ENCODE peak calls at places on chromosomes 11 and 22, in four cellular contexts. Z, V, M and S are unnamed samples.

GRCh38 chr11:13972033-13972910 is 9.7 kb downstream of the SPON1 start:
- DNase-seq in Z (no peak), V (no peak), M (no peak), S (no peak)

GRCh38 chr11:120991830-120992686 is 31.8 kb upstream of the TBCEL start:
- DNase-seq in V (no peak), M (no peak), Z (no peak), S (no peak)

GRCh38 chr22:26360169-26360885 is 68.7 kb upstream of the ASPHD2 start:
- DNase-seq in M (peak), Z (peak), V (peak), S (no peak)

GRCh38 chr11:72263363-72263762 is 19.4 kb upstream of the PHOX2A start:
- DNase-seq in V (peak), Z (no peak), M (no peak), S (no peak)

GRCh38 chr11:37449146-37449545 is 851.1 kb upstream of the RAG2 start:
- DNase-seq in Z (peak), V (peak), M (no peak), S (no peak)

GRCh38 chr11:1237851-1238250 is 15.0 kb downstream of the MUC5B start:
- DNase-seq in M (no peak), V (no peak), Z (no peak), S (no peak)

GRCh38 chr11:106156290-106156937 is 79.0 kb downstream of the AASDHPPT start:
- DNase-seq in V (peak), M (no peak), Z (peak), S (no peak)

GRCh38 chr11:95799531-95799930 is 9.2 kb downstream of the CEP57 start:
- DNase-seq in M (no peak), V (no peak), Z (no peak), S (no peak)

GRCh38 chr22:17501679-17502285 is 61.5 kb upstream of the SLC25A18 start:
- DNase-seq in M (peak), Z (peak), V (peak), S (peak)

GRCh38 chr11:35303596-35304392 is 115.6 kb downstream of the SLC1A2 start:
- DNase-seq in M (peak), Z (no peak), V (no peak), S (peak)

GRCh38 chr11:130609121-130610035 is 160.9 kb downstream of the ADAMTS15 start:
- DNase-seq in M (peak), Z (no peak), V (no peak), S (no peak)

GRCh38 chr22:46150615-46151423 is 493 bp downstream of the PPARA start:
- DNase-seq in M (peak), Z (no peak), V (no peak), S (no peak)

GRCh38 chr11:48087974-48088681 is 107.8 kb downstream of the PTPRJ start:
- DNase-seq in M (peak), V (no peak), Z (no peak), S (no peak)

GRCh38 chr11:9953994-9954626 is 290.2 kb downstream of the SWAP70 start:
- DNase-seq in M (no peak), V (no peak), Z (no peak), S (no peak)

GRCh38 chr11:6438979-6439571 is 1.7 kb downstream of the HPX start:
- DNase-seq in M (peak), V (no peak), Z (peak), S (no peak)

GRCh38 chr11:45899448-45900174 is 7.5 kb downstream of the FREY1 start:
- DNase-seq in Z (peak), V (peak), M (peak), S (no peak)

GRCh38 chr22:47053865-47054185 is 291.4 kb downstream of the TBC1D22A start:
- DNase-seq in V (peak), M (no peak), Z (no peak), S (no peak)

GRCh38 chr22:38103641-38104040 is 6.8 kb downstream of the BAIAP2L2 start:
- DNase-seq in Z (no peak), V (no peak), M (no peak), S (no peak)

GRCh38 chr11:64745219-64745522 is 1.2 kb upstream of the RASGRP2 start:
- DNase-seq in V (no peak), M (peak), Z (peak), S (no peak)

GRCh38 chr11:114135737-114136151 is 76.2 kb downstream of the ZBTB16 start:
- DNase-seq in Z (no peak), V (no peak), M (no peak), S (no peak)

GRCh38 chr11:83034673-83035014 is 37.1 kb downstream of the RAB30 start:
- DNase-seq in Z (no peak), V (no peak), M (no peak), S (no peak)

GRCh38 chr11:128294001-128294684 is 293.2 kb downstream of the ETS1 start:
- DNase-seq in M (no peak), V (no peak), Z (no peak), S (no peak)

GRCh38 chr11:125236072-125236825 is 71.7 kb downstream of the PKNOX2 start:
- DNase-seq in Z (no peak), V (no peak), M (no peak), S (no peak)

GRCh38 chr11:73281201-73281741 is 9.1 kb downstream of the P2RY6 start:
- DNase-seq in M (no peak), Z (no peak), V (no peak), S (no peak)

GRCh38 chr22:47148956-47149748 is 386.7 kb downstream of the TBC1D22A start:
- DNase-seq in V (no peak), M (no peak), Z (no peak), S (no peak)

GRCh38 chr11:22938691-22939090 is 78.4 kb upstream of the CCDC179 start:
- DNase-seq in M (no peak), Z (no peak), V (no peak), S (no peak)

GRCh38 chr11:132987936-132988335 is 544.4 kb downstream of the OPCML start:
- DNase-seq in Z (no peak), M (no peak), V (no peak), S (no peak)

GRCh38 chr11:132992838-132993680 is 539.2 kb downstream of the OPCML start:
- DNase-seq in M (no peak), V (no peak), Z (no peak), S (no peak)

GRCh38 chr11:132983289-132983688 is 549.0 kb downstream of the OPCML start:
- DNase-seq in Z (no peak), M (no peak), V (no peak), S (no peak)

GRCh38 chr11:132982769-132983168 is 549.5 kb downstream of the OPCML start:
- DNase-seq in Z (no peak), V (no peak), M (no peak), S (no peak)

GRCh38 chr11:132988381-132988780 is 543.9 kb downstream of the OPCML start:
- DNase-seq in V (no peak), M (no peak), Z (no peak), S (no peak)
- TF ChIP-seq CTCF in V (no peak), M (no peak), Z (no peak), S (no peak)

DNA sequence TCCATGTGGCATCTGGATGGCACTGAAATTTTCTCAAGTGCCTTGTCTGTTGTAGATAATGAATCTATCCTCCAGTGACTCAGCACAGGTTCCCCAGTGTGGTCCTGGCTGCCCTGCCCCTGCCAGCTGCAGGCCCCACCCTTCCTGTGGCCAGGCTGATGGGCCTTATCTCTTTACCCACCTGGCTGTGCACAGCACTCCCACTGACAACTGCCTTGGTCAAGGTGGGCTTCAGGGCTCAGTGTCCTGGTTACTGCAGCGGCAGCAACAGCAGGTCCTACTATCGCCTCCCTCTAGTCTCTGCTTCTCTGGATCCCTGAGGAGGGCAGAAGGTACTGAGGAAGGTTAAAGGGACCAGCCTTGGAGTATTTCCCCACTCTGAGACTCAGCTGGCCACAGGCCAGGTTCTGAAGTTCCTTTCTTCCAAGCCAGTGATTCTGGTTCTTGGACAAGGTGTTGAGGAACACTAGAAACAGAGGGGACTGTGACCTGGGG is 3.1 kb downstream of the HMBS start:
- DNase-seq in M (no peak), Z (no peak), V (no peak), S (no peak)
- H3K4me3 ChIP-seq in M (no peak), Z (no peak), V (no peak), S (no peak)

DNA sequence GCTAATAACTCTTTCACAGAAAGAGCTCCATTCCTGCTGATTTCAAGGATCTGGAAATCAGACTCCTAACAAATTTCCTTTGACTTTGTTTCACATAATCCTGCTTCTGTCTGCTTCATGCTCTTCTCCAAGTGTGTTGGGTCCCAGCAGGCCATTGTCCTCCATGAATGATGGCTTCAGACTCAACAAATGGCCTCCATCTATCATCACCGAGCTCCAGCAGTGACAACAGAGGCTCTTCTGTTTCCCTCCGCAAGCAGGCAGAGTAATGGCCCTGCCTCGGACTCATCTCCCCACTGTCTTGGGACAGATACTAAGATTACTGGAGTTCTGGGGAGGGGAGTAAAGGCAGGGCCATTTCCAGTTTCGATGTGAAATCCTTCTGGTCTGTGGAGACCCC is 127.3 kb downstream of the TENM4 start:
- DNase-seq in M (no peak), V (no peak), Z (no peak), S (no peak)
- TF ChIP-seq CTCF in M (no peak), V (no peak), Z (no peak), S (no peak)

DNA sequence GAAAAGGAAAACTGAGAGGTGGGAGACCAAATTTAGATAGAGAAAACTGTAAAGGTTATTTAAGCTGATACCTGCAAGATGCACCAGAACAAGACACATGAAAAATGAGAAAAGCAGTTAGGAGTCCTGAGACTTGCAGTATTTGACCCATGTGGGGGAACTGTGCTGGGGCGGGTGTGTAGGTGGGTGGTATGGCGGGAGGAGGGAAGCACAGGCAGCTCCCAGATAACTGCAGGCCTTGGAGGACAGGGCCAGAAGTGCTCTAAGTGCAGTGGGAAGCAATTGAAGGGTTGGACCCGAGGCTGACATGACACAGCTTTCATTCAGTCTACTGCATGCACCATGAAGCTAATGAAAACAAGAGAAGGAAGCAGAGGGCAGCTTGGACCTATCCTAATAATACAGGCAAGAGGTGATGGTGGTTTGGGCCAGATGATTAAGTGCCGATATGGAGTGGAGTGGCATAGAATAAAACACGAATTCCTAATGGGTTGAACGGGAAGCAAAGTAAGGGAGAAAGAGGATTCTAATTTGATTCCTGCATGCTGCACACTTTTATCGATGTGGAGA is 48.0 kb upstream of the ANO3 start:
- DNase-seq in V (no peak), M (no peak), Z (peak), S (no peak)
- H3K4me3 ChIP-seq in V (no peak), M (no peak), Z (no peak), S (no peak)

GRCh38 chr22:50102946-50103345 is 13.1 kb downstream of the MOV10L1 start:
- DNase-seq in Z (no peak), M (no peak), V (no peak), S (no peak)
- TF ChIP-seq CTCF in Z (no peak), M (no peak), V (no peak), S (peak)

GRCh38 chr11:61912991-61913698 is 4.2 kb downstream of the RAB3IL1 start:
- DNase-seq in V (no peak), M (no peak), Z (no peak), S (no peak)

GRCh38 chr11:61912530-61912898 is 4.9 kb downstream of the RAB3IL1 start:
- DNase-seq in M (no peak), Z (no peak), V (no peak), S (no peak)

GRCh38 chr11:61913699-61914395 is 3.5 kb downstream of the RAB3IL1 start:
- DNase-seq in V (no peak), M (no peak), Z (no peak), S (no peak)

GRCh38 chr11:61917043-61917356 is 366 bp downstream of the RAB3IL1 start:
- DNase-seq in Z (no peak), V (no peak), M (no peak), S (no peak)

DNA sequence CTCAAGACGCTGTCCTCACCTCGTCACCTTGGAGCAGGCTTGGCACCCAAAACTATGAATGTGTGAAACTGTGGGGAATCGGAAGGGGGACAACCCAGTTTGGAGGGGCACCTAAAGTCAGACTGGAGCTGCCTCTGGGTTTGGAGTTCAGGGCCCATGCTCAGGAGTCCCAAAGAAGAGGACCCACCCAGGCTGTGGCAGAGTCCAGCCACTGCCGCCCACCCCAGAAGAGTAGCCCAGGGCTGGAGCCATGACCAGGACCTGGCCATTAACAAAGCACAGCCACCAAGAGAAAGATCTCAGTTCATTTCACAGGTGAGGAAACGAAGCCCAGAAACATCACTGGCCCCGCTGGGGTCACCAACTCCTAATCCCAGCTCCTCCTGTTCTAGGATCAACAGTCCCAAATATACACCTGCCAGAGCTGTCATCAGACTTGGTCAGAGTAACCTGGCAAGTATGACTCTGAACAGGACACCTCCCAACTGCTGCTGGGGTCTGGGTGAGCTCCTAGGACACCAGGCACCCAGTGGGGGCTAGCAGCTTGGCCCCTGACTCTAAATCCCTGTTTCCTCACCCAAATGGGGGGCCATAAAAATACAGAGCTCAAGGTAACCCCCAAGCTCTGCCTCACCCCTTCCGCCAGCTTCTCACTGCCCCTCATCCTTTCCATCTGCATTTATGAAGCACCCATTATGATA is 2.7 kb downstream of the RAB3IL1 start:
- DNase-seq in V (no peak), M (no peak), Z (no peak), S (no peak)
- H3K4me3 ChIP-seq in V (no peak), M (no peak), Z (no peak), S (no peak)

GRCh38 chr11:69442012-69442806 is 39.3 kb upstream of the LINC01488 start:
- DNase-seq in Z (no peak), V (no peak), M (no peak), S (no peak)
- TF ChIP-seq CTCF in Z (no peak), V (no peak), M (no peak), S (peak)

GRCh38 chr11:61153593-61154090 is 7.6 kb downstream of the VPS37C start:
- DNase-seq in M (no peak), V (no peak), Z (no peak), S (no peak)
- H3K4me3 ChIP-seq in M (no peak), V (no peak), Z (no peak), S (no peak)

DNA sequence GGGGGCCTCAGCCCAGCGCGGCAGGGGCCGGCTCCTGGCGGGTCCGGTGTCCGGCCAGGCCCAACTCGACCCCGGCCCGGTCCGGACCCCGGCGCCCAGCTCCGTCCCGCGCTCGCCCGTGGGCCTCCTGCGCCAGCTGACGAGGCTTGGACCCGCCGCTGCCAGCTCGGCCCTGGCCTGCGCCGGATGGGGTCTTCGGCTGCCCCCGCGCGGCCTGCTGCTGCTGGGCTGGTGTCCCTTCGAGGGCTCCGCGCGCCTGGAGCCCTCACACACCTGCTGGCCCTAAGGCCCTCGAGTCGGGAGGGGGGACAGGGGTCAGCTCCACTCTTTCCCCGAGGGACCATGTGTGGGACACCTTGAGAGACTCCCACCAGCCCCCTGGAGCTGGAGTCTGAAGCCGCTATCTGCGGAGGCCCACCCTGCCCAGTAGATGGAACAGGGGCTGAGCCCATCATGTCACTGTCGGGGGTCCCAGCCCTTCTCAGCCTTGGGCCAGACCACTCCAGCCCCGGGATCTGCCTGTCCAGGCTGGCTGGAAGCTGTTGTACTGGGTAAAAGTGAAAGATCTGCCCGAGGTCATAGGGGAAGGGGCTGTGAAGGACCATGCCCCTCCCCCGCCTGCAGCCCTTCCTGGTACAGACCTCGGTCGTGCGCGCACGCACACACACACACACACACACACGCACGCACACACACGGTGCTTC is 768 bp upstream of the CDKN1C start:
- DNase-seq in V (no peak), Z (peak), M (no peak), S (no peak)
- TF ChIP-seq CTCF in V (peak), Z (peak), M (peak), S (peak)

GRCh38 chr11:3357994-3358676 is 20.8 kb downstream of the ZNF195 start:
- DNase-seq in Z (no peak), M (no peak), V (no peak), S (no peak)

GRCh38 chr11:3356858-3357257 is 22.1 kb downstream of the ZNF195 start:
- DNase-seq in Z (no peak), M (no peak), V (no peak), S (no peak)

GRCh38 chr11:3357302-3357701 is 21.6 kb downstream of the ZNF195 start:
- DNase-seq in M (no peak), Z (no peak), V (no peak), S (no peak)

DNA sequence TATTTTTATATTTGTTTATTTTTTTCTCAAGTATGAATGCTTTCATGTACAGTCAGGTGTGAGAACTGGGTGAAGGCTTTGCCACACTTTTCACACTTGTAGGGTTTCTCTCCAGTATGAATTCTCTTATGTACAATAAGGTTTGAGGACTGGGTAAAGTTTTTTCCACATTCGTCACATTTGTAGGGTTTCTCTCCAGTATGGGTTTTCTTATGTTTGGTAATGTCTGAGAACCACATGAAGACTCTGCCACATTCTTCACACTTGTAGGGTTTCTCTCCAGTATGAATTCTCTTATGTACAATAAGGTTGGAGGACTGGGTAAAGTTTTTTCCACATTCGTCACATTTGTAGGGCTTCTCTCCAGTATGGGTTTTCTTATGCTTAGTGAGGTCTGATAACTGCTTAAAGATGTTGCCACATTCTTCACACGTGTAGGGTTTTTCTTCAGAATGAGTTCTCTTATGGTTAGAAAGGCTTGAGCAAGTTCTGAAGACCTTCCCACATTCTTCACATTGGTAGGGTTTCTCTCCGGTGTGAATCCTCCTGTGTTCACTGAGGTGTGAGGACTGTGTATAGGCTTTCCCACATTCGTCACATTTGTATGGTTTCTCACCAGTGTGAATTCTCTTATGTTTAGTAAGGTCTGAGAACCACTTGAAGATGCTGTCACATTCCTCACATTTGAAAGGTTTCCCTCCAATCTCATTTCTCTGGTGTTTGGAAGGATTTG is 19.7 kb downstream of the ZNF195 start:
- DNase-seq in V (no peak), Z (no peak), M (no peak), S (no peak)
- H3K4me3 ChIP-seq in V (no peak), Z (no peak), M (no peak), S (no peak)